ENCODE peak calls at places on chromosomes 13 and 19, in ten cellular contexts. T is glutamatergic neuron; Y is esophagus muscularis mucosa; N is Peyer's patch; J is esophagus squamous epithelium; A is progenitor cell of endocrine pancreas; L is stomach; B is ascending aorta; W is CD8-positive, alpha-beta T cell; H is GM10248. V is an unnamed sample.

GRCh38 chr19:49888478-49888901 is 8.2 kb downstream of the IL4I1 start:
- DNase-seq in T (peak), B (no peak), N (no peak), H (no peak), L (no peak), W (no peak), J (no peak), A (no peak), Y (no peak), V (no peak)

GRCh38 chr13:33351324-33351723 is 65.8 kb upstream of the STARD13 start:
- DNase-seq in H (peak), W (no peak), J (no peak), Y (no peak), T (no peak), N (no peak), L (no peak), A (no peak), B (no peak), V (no peak)

GRCh38 chr19:33686246-33686645 is 64.5 kb downstream of the CHST8 start:
- DNase-seq in L (no peak), H (no peak), J (no peak), T (no peak), B (no peak), A (no peak), Y (no peak), N (no peak), W (no peak), V (no peak)

GRCh38 chr19:21585491-21585890 is 80.1 kb downstream of the ZNF429 start:
- DNase-seq in L (peak), T (no peak), J (no peak), H (no peak), A (no peak), W (no peak), N (no peak), Y (no peak), B (no peak), V (no peak)

GRCh38 chr13:50526771-50527567 is 316.5 kb downstream of the DLEU7 start:
- DNase-seq in H (no peak), Y (no peak), N (peak), J (no peak), A (no peak), L (no peak), B (no peak), W (no peak), T (no peak), V (no peak)

GRCh38 chr13:24630851-24631341 is 49.3 kb upstream of the ATP12A start:
- DNase-seq in N (no peak), A (no peak), H (no peak), B (no peak), J (no peak), T (no peak), L (peak), Y (no peak), W (no peak), V (no peak)

GRCh38 chr19:7844951-7845350 is 14.9 kb downstream of the EVI5L start:
- DNase-seq in J (no peak), B (no peak), A (no peak), T (no peak), N (no peak), L (no peak), W (no peak), H (no peak), Y (no peak), V (no peak)

GRCh38 chr19:15280915-15281683 is 48.9 kb upstream of the EPHX3 start:
- DNase-seq in J (no peak), Y (peak), T (peak), H (no peak), L (peak), A (no peak), W (no peak), B (no peak), N (peak), V (no peak)

GRCh38 chr19:17680235-17680722 is 7.9 kb downstream of the UNC13A start:
- DNase-seq in T (peak), L (peak), H (peak), Y (no peak), J (no peak), B (peak), A (no peak), N (peak), W (peak), V (peak)

GRCh38 chr19:58514564-58515020 is 2.8 kb upstream of the SLC27A5 start:
- DNase-seq in J (no peak), B (no peak), A (no peak), L (no peak), Y (no peak), T (no peak), W (no peak), H (no peak), N (no peak), V (no peak)

GRCh38 chr13:108679989-108680388 is 50.6 kb downstream of the MYO16 start:
- DNase-seq in N (no peak), A (no peak), T (no peak), J (no peak), H (no peak), Y (no peak), B (no peak), W (no peak), L (no peak), V (no peak)

GRCh38 chr13:60590775-60591174 is 193.8 kb downstream of the TDRD3 start:
- DNase-seq in H (no peak), T (no peak), W (no peak), A (no peak), Y (no peak), J (no peak), B (no peak), L (no peak), N (no peak), V (no peak)

GRCh38 chr19:19321143-19321577 is 531 bp downstream of the MAU2 start:
- DNase-seq in T (no peak), L (no peak), N (no peak), W (no peak), Y (no peak), J (no peak), H (no peak), B (no peak), A (peak), V (no peak)

DNA sequence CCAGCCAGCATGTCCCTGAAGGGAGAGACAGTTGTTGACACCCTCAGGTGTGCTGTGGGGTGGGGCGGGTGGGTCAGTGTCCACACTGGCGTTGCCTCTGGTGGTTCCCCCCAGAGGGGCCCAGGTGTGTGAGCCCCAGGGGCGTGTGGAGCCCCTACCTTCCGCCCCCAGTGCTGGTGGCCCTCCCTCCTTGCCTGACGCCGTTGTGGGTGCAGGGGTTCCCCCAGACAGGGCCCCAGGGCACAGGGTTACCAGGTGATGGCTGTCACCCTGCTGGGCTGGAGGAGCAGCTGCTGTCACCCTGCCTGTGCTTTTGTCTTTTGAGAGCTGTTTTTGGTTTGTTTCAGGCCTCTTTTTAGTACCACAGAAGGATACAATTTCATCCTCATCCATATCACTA is 27.2 kb downstream of the ATP4B start:
- DNase-seq in J (no peak), T (peak), Y (no peak), H (no peak), A (no peak), L (no peak), N (no peak), W (no peak), B (no peak), V (no peak)
- TF ChIP-seq CTCF in J (no peak), T (no peak), Y (no peak), H (no peak), A (no peak), L (no peak), N (no peak), W (no peak), B (no peak), V (no peak)

DNA sequence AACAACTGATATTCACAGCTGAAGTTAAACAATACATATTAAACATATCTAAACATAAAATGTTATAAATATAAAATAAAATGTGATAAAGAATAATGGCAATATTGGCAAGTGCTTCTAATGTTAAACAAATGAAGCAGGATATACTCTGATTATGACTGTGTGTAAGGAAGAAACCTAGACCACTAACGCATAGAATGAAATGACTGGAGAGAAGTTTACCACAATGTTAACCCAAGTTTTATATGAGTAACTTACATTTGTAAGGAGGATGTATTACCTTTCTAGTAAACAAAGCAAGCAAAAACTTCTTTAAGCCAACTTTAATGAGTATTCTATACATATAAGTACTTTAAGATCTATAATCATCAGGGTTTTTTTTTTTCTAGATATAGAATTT is 43.0 kb downstream of the RB1 start:
- DNase-seq in T (no peak), A (no peak), L (no peak), J (no peak), H (no peak), W (no peak), Y (no peak), N (no peak), B (no peak), V (no peak)
- TF ChIP-seq CTCF in T (no peak), A (no peak), L (no peak), J (no peak), H (no peak), W (no peak), Y (no peak), N (no peak), B (no peak), V (no peak)

GRCh38 chr19:51441410-51442390 is 16.6 kb downstream of the SIGLEC8 start:
- DNase-seq in A (no peak), Y (no peak), L (peak), W (peak), B (no peak), J (no peak), N (peak), H (peak), T (no peak), V (no peak)

GRCh38 chr19:51440052-51440451 is 18.2 kb downstream of the SIGLEC8 start:
- DNase-seq in J (no peak), L (no peak), H (no peak), T (no peak), Y (no peak), A (no peak), B (no peak), N (no peak), W (no peak), V (no peak)

GRCh38 chr19:51433092-51433491 is 15.7 kb upstream of the SIGLEC10 start:
- DNase-seq in B (no peak), J (no peak), H (no peak), W (no peak), L (no peak), T (no peak), A (no peak), Y (no peak), N (no peak), V (no peak)

GRCh38 chr19:51440846-51441409 is 17.3 kb downstream of the SIGLEC8 start:
- DNase-seq in B (no peak), N (no peak), Y (no peak), W (peak), L (no peak), T (no peak), A (no peak), H (no peak), J (no peak), V (no peak)

GRCh38 chr19:51439021-51439465 is 19.2 kb downstream of the SIGLEC8 start:
- DNase-seq in T (no peak), A (no peak), W (peak), L (no peak), N (peak), H (no peak), B (no peak), J (no peak), Y (no peak), V (no peak)
- TF ChIP-seq CTCF in T (no peak), A (peak), W (peak), L (peak), N (peak), H (peak), B (no peak), J (peak), Y (peak), V (peak)

DNA sequence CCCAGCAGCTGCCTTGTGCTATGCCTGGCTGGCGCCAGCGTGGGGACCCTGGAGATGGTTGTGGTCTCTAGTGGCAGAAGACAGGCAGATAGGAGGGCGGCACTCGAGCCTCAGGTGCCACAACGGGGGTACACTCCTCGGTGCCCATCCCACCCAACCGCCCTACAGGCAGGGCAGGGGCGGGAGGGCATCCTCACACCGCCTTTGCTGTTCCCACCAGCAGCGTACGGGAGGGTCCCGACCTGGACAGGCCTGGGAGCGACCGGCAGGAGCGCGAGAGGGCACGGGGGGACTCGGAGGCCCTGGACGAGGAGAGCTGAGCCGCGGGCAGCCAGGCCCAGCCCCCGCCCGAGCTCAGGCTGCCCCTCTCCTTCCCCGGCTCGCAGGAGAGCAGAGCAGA is 16.6 kb downstream of the PLIN4 start:
- DNase-seq in N (no peak), T (no peak), B (no peak), Y (no peak), W (no peak), L (no peak), H (no peak), J (no peak), A (no peak), V (peak)
- TF ChIP-seq CTCF in N (no peak), T (no peak), B (no peak), Y (no peak), W (no peak), L (no peak), H (no peak), J (no peak), A (no peak), V (no peak)

GRCh38 chr19:29890392-29890791 is 51.6 kb upstream of the URI1 start:
- DNase-seq in N (no peak), J (no peak), H (no peak), T (no peak), B (no peak), Y (no peak), A (no peak), W (no peak), L (no peak), V (no peak)

GRCh38 chr19:29886535-29886934 is 55.5 kb upstream of the URI1 start:
- DNase-seq in A (no peak), N (no peak), B (no peak), H (no peak), J (no peak), Y (no peak), W (no peak), L (peak), T (no peak), V (no peak)

GRCh38 chr19:29884466-29884865 is 57.6 kb upstream of the URI1 start:
- DNase-seq in L (no peak), W (no peak), T (no peak), N (no peak), J (no peak), H (no peak), A (no peak), B (no peak), Y (no peak), V (no peak)

GRCh38 chr19:29889702-29890101 is 52.3 kb upstream of the URI1 start:
- DNase-seq in T (no peak), H (no peak), W (no peak), L (no peak), Y (no peak), A (no peak), B (no peak), J (no peak), N (no peak), V (no peak)

DNA sequence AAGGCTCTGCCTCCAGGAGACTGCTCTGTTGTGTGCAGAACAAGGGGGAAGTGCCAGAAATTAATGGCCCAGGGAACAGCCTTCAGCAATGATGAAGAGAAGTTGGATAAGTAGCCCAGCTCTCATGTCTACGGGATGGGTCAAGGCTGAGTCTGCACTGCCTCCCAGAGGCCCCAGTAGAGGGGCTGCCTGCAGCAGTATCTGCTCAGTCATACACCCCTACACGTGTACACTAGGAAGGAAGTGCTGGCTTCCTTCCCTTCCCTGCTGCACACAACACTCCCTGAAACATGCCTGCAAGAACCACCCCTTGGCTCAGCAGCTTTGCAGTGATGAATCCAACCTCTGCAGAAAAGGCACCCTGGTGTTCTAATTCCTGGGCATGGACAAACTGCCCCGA is 54.5 kb upstream of the URI1 start:
- DNase-seq in J (no peak), Y (no peak), W (no peak), N (no peak), L (peak), A (no peak), H (no peak), T (no peak), B (no peak), V (no peak)
- TF ChIP-seq CTCF in J (no peak), Y (no peak), W (no peak), N (no peak), L (no peak), A (no peak), H (no peak), T (no peak), B (no peak), V (no peak)

DNA sequence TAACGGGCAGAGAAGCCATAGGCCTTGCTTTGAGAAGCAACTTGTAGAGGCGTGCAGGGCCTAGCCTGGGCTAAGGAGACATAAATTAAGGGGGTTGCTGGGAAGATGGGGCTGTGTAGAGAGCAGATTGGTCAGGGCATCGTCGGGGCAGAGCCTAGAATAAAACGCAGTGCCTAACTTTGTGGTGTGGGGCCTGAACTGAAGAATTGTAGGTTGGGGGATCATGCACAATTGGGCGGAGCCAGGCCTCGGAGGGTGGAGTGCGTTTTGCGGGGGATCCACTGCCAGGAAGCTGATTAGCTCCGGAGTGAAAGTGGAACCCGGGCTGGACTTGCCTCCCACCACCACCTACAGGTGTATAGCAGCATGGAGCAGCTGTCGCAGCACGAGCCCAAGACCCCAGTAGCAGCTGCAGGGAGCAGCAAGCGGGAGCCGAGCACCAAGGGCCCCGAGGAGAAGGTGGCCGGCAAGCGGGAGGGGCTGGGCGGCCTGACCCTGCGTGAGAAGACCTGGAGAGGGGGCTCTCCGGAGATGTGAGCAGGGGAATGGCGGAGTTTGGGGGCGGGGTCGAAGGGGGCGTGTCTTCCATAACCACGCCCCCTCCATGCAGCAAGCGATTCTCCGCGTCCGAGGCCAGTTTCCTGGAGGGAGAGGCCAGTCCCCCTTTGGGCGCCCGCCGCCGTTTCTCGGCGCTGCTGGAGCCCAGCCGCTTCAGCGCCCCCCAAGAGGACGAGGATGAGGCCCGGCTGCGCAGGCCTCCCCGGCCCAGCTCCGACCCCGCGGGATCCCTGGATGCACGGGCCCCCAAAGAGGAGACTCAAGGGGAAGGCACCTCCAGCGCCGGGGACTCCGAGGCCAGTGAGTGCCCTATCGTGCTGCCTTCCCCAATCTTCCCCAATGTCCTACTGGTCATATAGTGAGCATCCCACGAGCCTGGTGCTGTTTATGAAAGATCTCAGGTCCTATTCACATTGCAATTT is 13.8 kb downstream of the DNASE2 start:
- DNase-seq in A (peak), L (peak), B (no peak), Y (no peak), W (peak), H (peak), J (no peak), N (peak), T (peak), V (peak)
- TF ChIP-seq CTCF in A (peak), L (no peak), B (no peak), Y (no peak), W (no peak), H (no peak), J (no peak), N (no peak), T (no peak), V (no peak)

GRCh38 chr19:54928299-54928698 is 19.0 kb downstream of the NLRP7 start:
- DNase-seq in A (no peak), J (no peak), W (no peak), L (no peak), Y (no peak), B (no peak), N (no peak), H (no peak), T (no peak), V (no peak)
- TF ChIP-seq CTCF in A (no peak), J (no peak), W (no peak), L (no peak), Y (no peak), B (no peak), N (no peak), H (no peak), T (no peak), V (no peak)

GRCh38 chr19:48400018-48400742 is 6.7 kb downstream of the GRIN2D start:
- DNase-seq in W (no peak), A (no peak), J (no peak), T (peak), B (no peak), L (peak), Y (no peak), H (peak), N (peak), V (no peak)

GRCh38 chr19:48405850-48406249 is 12.4 kb downstream of the GRIN2D start:
- DNase-seq in B (no peak), J (no peak), H (peak), T (no peak), N (no peak), A (no peak), Y (no peak), W (no peak), L (no peak), V (no peak)

GRCh38 chr19:48401277-48401676 is 7.8 kb downstream of the GRIN2D start:
- DNase-seq in B (no peak), L (no peak), A (no peak), H (no peak), W (no peak), Y (no peak), N (no peak), T (no peak), J (no peak), V (no peak)

GRCh38 chr19:48405010-48405659 is 11.7 kb downstream of the GRIN2D start:
- DNase-seq in Y (no peak), W (no peak), A (no peak), T (no peak), H (no peak), L (no peak), N (no peak), J (no peak), B (no peak), V (no peak)

GRCh38 chr19:48403606-48404005 is 10.1 kb downstream of the GRIN2D start:
- DNase-seq in J (no peak), T (peak), L (no peak), Y (no peak), N (peak), H (peak), W (peak), B (no peak), A (no peak), V (no peak)
- TF ChIP-seq CTCF in J (no peak), T (no peak), L (no peak), Y (no peak), N (no peak), H (no peak), W (no peak), B (no peak), A (no peak), V (no peak)

V was measured in osteocyte.